ENCODE peak calls at places on chromosome 17, in nine cellular contexts. One of them, this sample, is unnamed.

GRCh38 chr17:74545456-74546230 is at the start of gene CD300C:
- DNase-seq in AG10803: peak
- DNase-seq in thoracic aorta: no peak
- DNase-seq in tibial nerve: no peak
- DNase-seq in OCI-LY7: no peak
- DNase-seq in SK-N-SH: no peak
- DNase-seq in endodermal cell: no peak
- DNase-seq in A549: no peak
- DNase-seq in body of pancreas: no peak
- DNase-seq in this sample: no peak

GRCh38 chr17:82228842-82229685 is at the start of gene SLC16A3:
- DNase-seq in tibial nerve: no peak
- DNase-seq in endodermal cell: peak
- DNase-seq in OCI-LY7: peak
- DNase-seq in AG10803: peak
- DNase-seq in thoracic aorta: no peak
- DNase-seq in SK-N-SH: peak
- DNase-seq in A549: peak
- DNase-seq in body of pancreas: no peak
- DNase-seq in this sample: no peak

GRCh38 chr17:40777459-40777858 is 4.9 kb downstream of the KRT27 start:
- DNase-seq in SK-N-SH: no peak
- DNase-seq in OCI-LY7: no peak
- DNase-seq in A549: no peak
- DNase-seq in body of pancreas: no peak
- DNase-seq in thoracic aorta: no peak
- DNase-seq in tibial nerve: no peak
- DNase-seq in endodermal cell: no peak
- DNase-seq in AG10803: no peak
- DNase-seq in this sample: no peak

GRCh38 chr17:40345161-40346034 is 19.1 kb downstream of the GJD3 start:
- DNase-seq in SK-N-SH: peak
- DNase-seq in thoracic aorta: no peak
- DNase-seq in OCI-LY7: no peak
- DNase-seq in endodermal cell: peak
- DNase-seq in AG10803: peak
- DNase-seq in A549: peak
- DNase-seq in body of pancreas: peak
- DNase-seq in tibial nerve: no peak
- DNase-seq in this sample: no peak

GRCh38 chr17:3794890-3795757 is 5.9 kb downstream of the ITGAE start:
- DNase-seq in thoracic aorta: no peak
- DNase-seq in endodermal cell: peak
- DNase-seq in A549: peak
- DNase-seq in AG10803: peak
- DNase-seq in SK-N-SH: no peak
- DNase-seq in OCI-LY7: peak
- DNase-seq in body of pancreas: no peak
- DNase-seq in tibial nerve: no peak
- DNase-seq in this sample: no peak

GRCh38 chr17:34542700-34543336 is 36.6 kb upstream of the TMEM132E start:
- DNase-seq in AG10803: peak
- DNase-seq in body of pancreas: peak
- DNase-seq in thoracic aorta: no peak
- DNase-seq in A549: peak
- DNase-seq in SK-N-SH: peak
- DNase-seq in OCI-LY7: peak
- DNase-seq in endodermal cell: peak
- DNase-seq in tibial nerve: peak
- DNase-seq in this sample: no peak

GRCh38 chr17:80146121-80147034 is 550 bp downstream of the EIF4A3 start:
- DNase-seq in endodermal cell: peak
- DNase-seq in thoracic aorta: no peak
- DNase-seq in AG10803: peak
- DNase-seq in SK-N-SH: peak
- DNase-seq in body of pancreas: peak
- DNase-seq in tibial nerve: no peak
- DNase-seq in OCI-LY7: peak
- DNase-seq in A549: peak
- DNase-seq in this sample: no peak

GRCh38 chr17:81685108-81685507 is 1.3 kb downstream of the HGS start:
- DNase-seq in AG10803: peak
- DNase-seq in SK-N-SH: peak
- DNase-seq in OCI-LY7: peak
- DNase-seq in thoracic aorta: no peak
- DNase-seq in tibial nerve: no peak
- DNase-seq in A549: no peak
- DNase-seq in body of pancreas: no peak
- DNase-seq in endodermal cell: peak
- DNase-seq in this sample: no peak

GRCh38 chr17:65783845-65784334 is 222.4 kb upstream of the AXIN2 start:
- DNase-seq in tibial nerve: no peak
- DNase-seq in endodermal cell: no peak
- DNase-seq in thoracic aorta: no peak
- DNase-seq in OCI-LY7: no peak
- DNase-seq in AG10803: peak
- DNase-seq in body of pancreas: no peak
- DNase-seq in SK-N-SH: no peak
- DNase-seq in A549: peak
- DNase-seq in this sample: peak

GRCh38 chr17:81223758-81224122 is 975 bp upstream of the CEP131 start:
- DNase-seq in endodermal cell: no peak
- DNase-seq in body of pancreas: no peak
- DNase-seq in AG10803: no peak
- DNase-seq in A549: no peak
- DNase-seq in thoracic aorta: no peak
- DNase-seq in OCI-LY7: no peak
- DNase-seq in SK-N-SH: no peak
- DNase-seq in tibial nerve: no peak
- DNase-seq in this sample: no peak

GRCh38 chr17:3558603-3559269 is 1.1 kb upstream of the TRPV3 start:
- DNase-seq in A549: no peak
- DNase-seq in tibial nerve: no peak
- DNase-seq in thoracic aorta: no peak
- DNase-seq in AG10803: peak
- DNase-seq in endodermal cell: peak
- DNase-seq in body of pancreas: peak
- DNase-seq in OCI-LY7: peak
- DNase-seq in SK-N-SH: no peak
- DNase-seq in this sample: no peak

GRCh38 chr17:42852351-42852750 is 1.4 kb downstream of the AOC3 start:
- DNase-seq in thoracic aorta: no peak
- DNase-seq in tibial nerve: no peak
- DNase-seq in AG10803: no peak
- DNase-seq in SK-N-SH: no peak
- DNase-seq in A549: no peak
- DNase-seq in body of pancreas: no peak
- DNase-seq in endodermal cell: no peak
- DNase-seq in OCI-LY7: no peak
- DNase-seq in this sample: no peak

GRCh38 chr17:42850964-42851363 is at the start of gene AOC3:
- DNase-seq in tibial nerve: no peak
- DNase-seq in SK-N-SH: no peak
- DNase-seq in A549: no peak
- DNase-seq in thoracic aorta: no peak
- DNase-seq in OCI-LY7: no peak
- DNase-seq in AG10803: no peak
- DNase-seq in endodermal cell: no peak
- DNase-seq in body of pancreas: peak
- DNase-seq in this sample: no peak

GRCh38 chr17:42853597-42853967 is 2.6 kb downstream of the AOC3 start:
- DNase-seq in A549: no peak
- DNase-seq in OCI-LY7: peak
- DNase-seq in thoracic aorta: no peak
- DNase-seq in AG10803: no peak
- DNase-seq in endodermal cell: no peak
- DNase-seq in body of pancreas: no peak
- DNase-seq in tibial nerve: no peak
- DNase-seq in SK-N-SH: no peak
- DNase-seq in this sample: no peak

GRCh38 chr17:42853968-42854790 is 3.2 kb downstream of the AOC3 start:
- DNase-seq in endodermal cell: no peak
- DNase-seq in AG10803: no peak
- DNase-seq in body of pancreas: no peak
- DNase-seq in tibial nerve: no peak
- DNase-seq in OCI-LY7: no peak
- DNase-seq in A549: no peak
- DNase-seq in thoracic aorta: no peak
- DNase-seq in SK-N-SH: no peak
- DNase-seq in this sample: no peak

DNA sequence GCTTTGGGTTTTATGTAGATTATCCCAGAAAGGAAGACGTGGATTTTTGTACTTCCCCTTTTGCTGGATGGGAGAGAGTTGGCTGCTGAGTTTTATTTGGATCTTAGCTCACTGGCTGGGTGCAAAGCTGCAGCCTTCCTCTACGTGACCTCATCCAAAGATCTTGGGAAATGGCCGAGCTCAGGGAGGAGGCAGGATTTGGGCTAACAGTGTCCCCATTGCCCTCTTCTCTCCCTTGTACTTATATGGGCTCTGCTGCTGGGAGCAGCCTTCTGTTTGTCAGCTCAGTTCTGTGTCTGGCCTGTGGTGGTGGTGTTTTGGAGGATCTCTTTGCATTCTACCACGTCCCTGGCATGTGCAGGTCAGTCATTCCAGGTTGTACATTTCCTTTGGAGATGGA is 2.0 kb downstream of the AOC3 start:
- DNase-seq in SK-N-SH: no peak
- DNase-seq in thoracic aorta: no peak
- DNase-seq in A549: no peak
- DNase-seq in endodermal cell: no peak
- DNase-seq in body of pancreas: no peak
- DNase-seq in AG10803: no peak
- DNase-seq in OCI-LY7: no peak
- DNase-seq in tibial nerve: no peak
- DNase-seq in this sample: no peak
- H3K4me3 ChIP-seq in SK-N-SH: no peak
- H3K4me3 ChIP-seq in thoracic aorta: peak
- H3K4me3 ChIP-seq in A549: no peak
- H3K4me3 ChIP-seq in endodermal cell: no peak
- H3K4me3 ChIP-seq in body of pancreas: no peak
- H3K4me3 ChIP-seq in AG10803: no peak
- H3K4me3 ChIP-seq in OCI-LY7: no peak
- H3K4me3 ChIP-seq in tibial nerve: no peak
- H3K4me3 ChIP-seq in this sample: no peak

GRCh38 chr17:9839433-9839832 is 13.7 kb downstream of the GLP2R start:
- DNase-seq in body of pancreas: no peak
- DNase-seq in thoracic aorta: no peak
- DNase-seq in AG10803: peak
- DNase-seq in OCI-LY7: no peak
- DNase-seq in endodermal cell: peak
- DNase-seq in SK-N-SH: no peak
- DNase-seq in A549: peak
- DNase-seq in tibial nerve: no peak
- DNase-seq in this sample: no peak
- TF ChIP-seq CTCF in body of pancreas: no peak
- TF ChIP-seq CTCF in thoracic aorta: no peak
- TF ChIP-seq CTCF in AG10803: no peak
- TF ChIP-seq CTCF in OCI-LY7: no peak
- TF ChIP-seq CTCF in endodermal cell: peak
- TF ChIP-seq CTCF in SK-N-SH: no peak
- TF ChIP-seq CTCF in A549: peak
- TF ChIP-seq CTCF in tibial nerve: no peak
- TF ChIP-seq CTCF in this sample: no peak

GRCh38 chr17:2058521-2059124 is 3.7 kb downstream of the HIC1 start:
- DNase-seq in tibial nerve: peak
- DNase-seq in OCI-LY7: peak
- DNase-seq in endodermal cell: peak
- DNase-seq in AG10803: no peak
- DNase-seq in body of pancreas: peak
- DNase-seq in SK-N-SH: no peak
- DNase-seq in thoracic aorta: no peak
- DNase-seq in A549: peak
- DNase-seq in this sample: no peak
- H3K4me3 ChIP-seq in tibial nerve: no peak
- H3K4me3 ChIP-seq in OCI-LY7: no peak
- H3K4me3 ChIP-seq in endodermal cell: no peak
- H3K4me3 ChIP-seq in AG10803: no peak
- H3K4me3 ChIP-seq in body of pancreas: no peak
- H3K4me3 ChIP-seq in SK-N-SH: no peak
- H3K4me3 ChIP-seq in thoracic aorta: peak
- H3K4me3 ChIP-seq in A549: no peak
- H3K4me3 ChIP-seq in this sample: peak

GRCh38 chr17:41785091-41785875 is 1.2 kb downstream of the JUP start:
- DNase-seq in A549: peak
- DNase-seq in thoracic aorta: no peak
- DNase-seq in body of pancreas: no peak
- DNase-seq in SK-N-SH: peak
- DNase-seq in OCI-LY7: peak
- DNase-seq in tibial nerve: no peak
- DNase-seq in endodermal cell: peak
- DNase-seq in AG10803: no peak
- DNase-seq in this sample: no peak

GRCh38 chr17:41785876-41786226 is 660 bp downstream of the JUP start:
- DNase-seq in AG10803: no peak
- DNase-seq in thoracic aorta: no peak
- DNase-seq in body of pancreas: peak
- DNase-seq in SK-N-SH: no peak
- DNase-seq in endodermal cell: peak
- DNase-seq in tibial nerve: no peak
- DNase-seq in A549: peak
- DNase-seq in OCI-LY7: no peak
- DNase-seq in this sample: no peak

GRCh38 chr17:41784207-41784744 is 2.2 kb downstream of the JUP start:
- DNase-seq in body of pancreas: peak
- DNase-seq in thoracic aorta: no peak
- DNase-seq in SK-N-SH: peak
- DNase-seq in AG10803: no peak
- DNase-seq in OCI-LY7: no peak
- DNase-seq in endodermal cell: peak
- DNase-seq in tibial nerve: no peak
- DNase-seq in A549: peak
- DNase-seq in this sample: no peak

GRCh38 chr17:41787021-41787418 is 509 bp upstream of the JUP start:
- DNase-seq in AG10803: no peak
- DNase-seq in endodermal cell: no peak
- DNase-seq in body of pancreas: no peak
- DNase-seq in thoracic aorta: no peak
- DNase-seq in SK-N-SH: no peak
- DNase-seq in tibial nerve: no peak
- DNase-seq in A549: no peak
- DNase-seq in OCI-LY7: no peak
- DNase-seq in this sample: no peak

DNA sequence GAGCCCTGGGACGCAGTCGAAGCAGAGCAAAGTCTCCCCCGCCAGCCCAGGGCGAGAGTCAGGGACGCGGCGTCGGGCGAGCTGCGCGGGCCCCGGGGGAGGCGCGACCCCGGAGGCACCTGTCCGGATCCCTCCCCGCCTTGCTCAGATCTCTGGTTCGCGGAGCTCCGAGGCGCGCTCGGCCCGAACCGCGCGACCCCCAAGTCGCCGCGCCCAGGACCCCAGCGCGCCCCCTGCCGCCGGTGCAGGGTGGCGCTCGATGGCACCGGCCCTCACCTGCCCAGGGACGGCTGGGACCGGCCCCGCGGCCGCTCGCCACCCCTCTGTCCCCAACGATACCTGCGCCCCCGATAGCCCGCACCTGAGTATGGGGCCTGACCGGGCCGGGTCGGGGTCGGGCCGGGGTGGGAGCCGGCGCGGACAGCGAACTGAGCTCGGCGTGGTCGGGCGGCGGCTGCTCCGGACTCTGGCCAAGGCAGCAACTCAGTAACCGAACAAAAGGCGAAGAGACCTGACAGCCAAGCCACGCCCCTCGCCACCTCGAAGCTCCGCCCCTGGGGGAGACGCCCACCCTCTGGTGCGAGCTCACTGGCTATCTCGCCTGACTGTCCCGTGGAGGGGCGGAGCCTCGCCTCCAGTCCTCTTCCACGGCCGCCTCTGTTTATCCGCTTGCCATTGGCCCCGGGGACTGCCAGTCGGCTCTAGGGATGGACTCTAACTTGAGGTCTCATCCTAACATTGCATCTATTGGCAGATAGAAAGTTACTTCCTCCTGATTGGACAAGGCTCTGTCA is at the start of gene JUP:
- DNase-seq in tibial nerve: peak
- DNase-seq in OCI-LY7: peak
- DNase-seq in AG10803: peak
- DNase-seq in endodermal cell: peak
- DNase-seq in body of pancreas: peak
- DNase-seq in A549: peak
- DNase-seq in thoracic aorta: peak
- DNase-seq in SK-N-SH: peak
- DNase-seq in this sample: peak
- TF ChIP-seq CTCF in tibial nerve: peak
- TF ChIP-seq CTCF in OCI-LY7: peak
- TF ChIP-seq CTCF in AG10803: no peak
- TF ChIP-seq CTCF in endodermal cell: peak
- TF ChIP-seq CTCF in body of pancreas: peak
- TF ChIP-seq CTCF in A549: peak
- TF ChIP-seq CTCF in thoracic aorta: peak
- TF ChIP-seq CTCF in SK-N-SH: peak
- TF ChIP-seq CTCF in this sample: no peak

This sample was measured in BJ.